ENCODE peak calls at places on chromosomes 2 and 18, in seven cellular contexts. Z, B, W, P, I, E and O are unnamed samples. For H3K4me1 and H3K36me3, the result is how much of the 10 kb centered on the place peaks cover.

GRCh38 chr2:40178971-40179370 is 272.9 kb downstream of the SLC8A1 start:
- DNase-seq in Z (no peak), B (no peak), W (no peak), P (no peak), I (no peak), E (no peak), O (no peak)

GRCh38 chr2:215839309-215839708 is 174.0 kb downstream of the MREG start:
- DNase-seq in Z (no peak), B (no peak), W (no peak), P (no peak), I (no peak), E (no peak), O (no peak)

GRCh38 chr2:129396980-129397599 is 582.4 kb upstream of the RAB6C start:
- DNase-seq in Z (peak), B (no peak), W (no peak), P (peak), I (no peak), E (no peak), O (no peak)

GRCh38 chr2:161312996-161313395 is 4.8 kb downstream of the PSMD14 start:
- DNase-seq in Z (no peak), B (no peak), W (no peak), P (no peak), I (no peak), E (no peak), O (no peak)

GRCh38 chr2:172672999-172673726 is 62.5 kb upstream of the RAPGEF4 start:
- DNase-seq in Z (no peak), B (peak), W (no peak), P (no peak), I (no peak), E (no peak), O (no peak)

GRCh38 chr2:61135510-61135909 is 26.5 kb upstream of the C2orf74 start:
- DNase-seq in Z (peak), B (peak), W (no peak), P (peak), I (no peak), E (no peak), O (no peak)

GRCh38 chr18:77376043-77376732 is 126.5 kb downstream of the GALR1 start:
- DNase-seq in Z (no peak), B (no peak), W (no peak), P (no peak), I (no peak), E (no peak), O (no peak)

GRCh38 chr18:25306671-25307070 is 45.3 kb downstream of the ZNF521 start:
- DNase-seq in Z (no peak), B (no peak), W (no peak), P (no peak), I (no peak), E (no peak), O (no peak)

GRCh38 chr2:10371441-10372194 is 68.9 kb downstream of the HPCAL1 start:
- DNase-seq in Z (no peak), B (no peak), W (no peak), P (no peak), I (no peak), E (peak), O (no peak)

GRCh38 chr2:4673025-4673489 is 969.7 kb downstream of the DCDC2C start:
- DNase-seq in Z (peak), B (no peak), W (no peak), P (no peak), I (no peak), E (no peak), O (no peak)

GRCh38 chr2:74919827-74920226 is 38.6 kb upstream of the POLE4 start:
- DNase-seq in Z (peak), B (peak), W (peak), P (peak), I (peak), E (peak), O (peak)

GRCh38 chr2:234355052-234355720 is 141.7 kb downstream of the ARL4C start:
- DNase-seq in Z (no peak), B (no peak), W (no peak), P (no peak), I (no peak), E (no peak), O (no peak)

GRCh38 chr2:129922571-129923264 is 56.7 kb upstream of the RAB6C start:
- DNase-seq in Z (no peak), B (no peak), W (no peak), P (no peak), I (no peak), E (peak), O (no peak)

GRCh38 chr2:151973901-151974199 is 125.0 kb downstream of the CACNB4 start:
- DNase-seq in Z (no peak), B (peak), W (no peak), P (no peak), I (no peak), E (no peak), O (no peak)

GRCh38 chr2:240728827-240729226 is 37.2 kb downstream of the AQP12A start:
- DNase-seq in Z (no peak), B (no peak), W (no peak), P (no peak), I (no peak), E (no peak), O (no peak)

GRCh38 chr2:39865751-39866150 is 86.7 kb upstream of the THUMPD2 start:
- DNase-seq in Z (no peak), B (no peak), W (no peak), P (no peak), I (no peak), E (no peak), O (no peak)

GRCh38 chr18:55997156-55997561 is 409.2 kb upstream of the TCF4 start:
- DNase-seq in Z (no peak), B (no peak), W (no peak), P (no peak), I (no peak), E (no peak), O (no peak)

GRCh38 chr2:168030862-168031624 is 216.4 kb downstream of the STK39 start:
- DNase-seq in Z (no peak), B (no peak), W (no peak), P (no peak), I (no peak), E (no peak), O (no peak)

GRCh38 chr18:32468147-32468845 is 2.4 kb downstream of the GAREM1 start:
- DNase-seq in Z (no peak), B (no peak), W (no peak), P (no peak), I (no peak), E (no peak), O (no peak)

GRCh38 chr2:60515751-60516226 is 37.7 kb downstream of the BCL11A start:
- DNase-seq in Z (no peak), B (no peak), W (no peak), P (no peak), I (peak), E (no peak), O (no peak)

GRCh38 chr18:9630444-9630843 is 16.1 kb upstream of the PPP4R1 start:
- DNase-seq in Z (no peak), B (no peak), W (no peak), P (no peak), I (no peak), E (no peak), O (no peak)

GRCh38 chr2:215410932-215411285 is 25.0 kb downstream of the FN1 start:
- DNase-seq in Z (no peak), B (peak), W (no peak), P (peak), I (no peak), E (no peak), O (no peak)

GRCh38 chr2:191847764-191848163 is 876 bp upstream of the CAVIN2 start:
- DNase-seq in Z (no peak), B (peak), W (no peak), P (no peak), I (no peak), E (no peak), O (no peak)

GRCh38 chr2:23649819-23650218 is 264.8 kb downstream of the KLHL29 start:
- DNase-seq in Z (no peak), B (peak), W (no peak), P (no peak), I (no peak), E (peak), O (no peak)

GRCh38 chr2:207042155-207042554 is 102.8 kb downstream of the CPO start:
- DNase-seq in Z (no peak), B (no peak), W (no peak), P (no peak), I (no peak), E (no peak), O (no peak)

GRCh38 chr2:174815524-174815923 is 51.3 kb upstream of the CHRNA1 start:
- DNase-seq in Z (no peak), B (no peak), W (no peak), P (no peak), I (no peak), E (no peak), O (no peak)

GRCh38 chr2:193749485-193749884 is 1554.8 kb upstream of the TMEFF2 start:
- DNase-seq in Z (no peak), B (no peak), W (no peak), P (no peak), I (no peak), E (no peak), O (no peak)

GRCh38 chr2:144890828-144891227 is 370.9 kb upstream of the ZEB2 start:
- DNase-seq in Z (peak), B (peak), W (no peak), P (peak), I (no peak), E (no peak), O (no peak)

GRCh38 chr18:23862071-23862470 is 152.5 kb upstream of the TTC39C start:
- DNase-seq in Z (no peak), B (peak), W (no peak), P (no peak), I (no peak), E (no peak), O (no peak)

GRCh38 chr2:223549215-223549614 is 52.9 kb downstream of the SCG2 start:
- DNase-seq in Z (no peak), B (peak), W (no peak), P (peak), I (no peak), E (no peak), O (no peak)

GRCh38 chr18:63290456-63291200 is 28.9 kb downstream of the BCL2 start:
- DNase-seq in Z (no peak), B (no peak), W (no peak), P (no peak), I (no peak), E (no peak), O (no peak)

GRCh38 chr2:226115102-226115831 is 684.4 kb downstream of the IRS1 start:
- DNase-seq in Z (no peak), B (peak), W (no peak), P (peak), I (no peak), E (no peak), O (no peak)

GRCh38 chr2:203077458-203077857 is 62.8 kb downstream of the NBEAL1 start:
- DNase-seq in Z (no peak), B (no peak), W (no peak), P (no peak), I (no peak), E (no peak), O (no peak)

GRCh38 chr2:200319587-200320337 is 13.3 kb downstream of the SPATS2L start:
- DNase-seq in Z (no peak), B (peak), W (no peak), P (no peak), I (no peak), E (no peak), O (no peak)

GRCh38 chr2:85015653-85016360 is 44.8 kb downstream of the KCMF1 start:
- DNase-seq in Z (no peak), B (no peak), W (no peak), P (no peak), I (no peak), E (no peak), O (no peak)

GRCh38 chr18:34809697-34810096 is 99.6 kb downstream of the DTNA start:
- DNase-seq in Z (peak), B (peak), W (peak), P (peak), I (no peak), E (no peak), O (no peak)

GRCh38 chr2:211380041-211380440 is 823.6 kb downstream of the CPS1 start:
- DNase-seq in Z (no peak), B (no peak), W (no peak), P (no peak), I (no peak), E (no peak), O (no peak)

GRCh38 chr2:19462228-19462627 is 103.8 kb upstream of the OSR1 start:
- DNase-seq in Z (no peak), B (no peak), W (no peak), P (no peak), I (no peak), E (no peak), O (no peak)

GRCh38 chr2:47485751-47486300 is 82.9 kb downstream of the MSH2 start:
- DNase-seq in Z (no peak), B (no peak), W (no peak), P (no peak), I (no peak), E (no peak), O (no peak)

GRCh38 chr18:2979871-2980606 is 32.9 kb downstream of the LPIN2 start:
- DNase-seq in Z (no peak), B (peak), W (no peak), P (no peak), I (peak), E (no peak), O (no peak)

GRCh38 chr18:2979027-2979570 is 33.8 kb downstream of the LPIN2 start:
- DNase-seq in Z (no peak), B (peak), W (no peak), P (no peak), I (no peak), E (no peak), O (no peak)

GRCh38 chr18:2978208-2978607 is 34.7 kb downstream of the LPIN2 start:
- DNase-seq in Z (no peak), B (no peak), W (no peak), P (no peak), I (no peak), E (no peak), O (no peak)

GRCh38 chr18:2976733-2977132 is 36.2 kb downstream of the LPIN2 start:
- DNase-seq in Z (no peak), B (no peak), W (no peak), P (no peak), I (no peak), E (no peak), O (no peak)

GRCh38 chr18:2978626-2979025 is 34.3 kb downstream of the LPIN2 start:
- DNase-seq in Z (no peak), B (peak), W (no peak), P (no peak), I (no peak), E (no peak), O (no peak)
- H3K4me1 ChIP-seq in Z (half or more), B (half or more), W (under half), P (under half), I (half or more), E (half or more), O (half or more)

GRCh38 chr2:190499976-190500588 is 34.4 kb downstream of the NEMP2 start:
- DNase-seq in Z (no peak), B (no peak), W (no peak), P (no peak), I (no peak), E (peak), O (no peak)
- H3K36me3 ChIP-seq in Z (under half), B (under half), W (under half), P (under half), I (half or more), E (under half), O (under half)

GRCh38 chr2:64403426-64403825 is 50.5 kb upstream of the LGALSL start:
- DNase-seq in Z (no peak), B (no peak), W (no peak), P (no peak), I (no peak), E (no peak), O (no peak)
- H3K4me1 ChIP-seq in Z (under half), B (under half), W (under half), P (under half), I (half or more), E (under half), O (under half)

GRCh38 chr18:68564348-68564747 is 150.6 kb downstream of the TMX3 start:
- DNase-seq in Z (no peak), B (no peak), W (no peak), P (no peak), I (no peak), E (no peak), O (no peak)
- H3K36me3 ChIP-seq in Z (under half), B (under half), W (under half), P (under half), I (under half), E (under half), O (under half)

GRCh38 chr2:160303076-160303475 is 103.0 kb upstream of the ITGB6 start:
- DNase-seq in Z (no peak), B (no peak), W (no peak), P (no peak), I (no peak), E (no peak), O (no peak)
- H3K4me1 ChIP-seq in Z (under half), B (under half), W (under half), P (under half), I (under half), E (under half), O (under half)

GRCh38 chr2:131063501-131064283 is 29.6 kb downstream of the FAM168B start:
- DNase-seq in Z (no peak), B (no peak), W (no peak), P (no peak), I (no peak), E (no peak), O (no peak)

GRCh38 chr2:131064589-131065232 is 28.5 kb downstream of the FAM168B start:
- DNase-seq in Z (no peak), B (no peak), W (no peak), P (no peak), I (no peak), E (no peak), O (no peak)

GRCh38 chr2:131058905-131059304 is 34.4 kb downstream of the FAM168B start:
- DNase-seq in Z (no peak), B (no peak), W (no peak), P (no peak), I (no peak), E (no peak), O (no peak)

GRCh38 chr2:131058214-131058613 is 35.0 kb downstream of the FAM168B start:
- DNase-seq in Z (no peak), B (no peak), W (no peak), P (no peak), I (no peak), E (no peak), O (no peak)

DNA sequence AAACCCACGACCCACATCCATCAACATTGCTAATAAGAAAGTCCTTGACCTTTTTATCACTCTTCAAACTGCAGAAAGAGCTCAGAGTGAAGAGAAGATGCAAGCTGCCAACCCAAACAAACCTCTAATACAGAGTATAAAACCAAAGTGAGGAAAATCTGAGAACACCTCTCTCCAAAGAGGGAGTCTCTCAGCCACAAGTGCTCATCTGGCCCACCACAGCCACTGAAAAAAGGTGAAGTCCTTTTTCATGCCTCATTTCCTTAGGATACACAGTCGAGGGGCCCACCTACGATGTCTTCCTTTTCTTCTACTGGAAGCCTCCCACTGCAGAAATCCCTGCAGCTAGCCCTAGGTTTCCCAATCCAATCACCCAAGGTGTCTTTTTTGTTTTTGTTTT is 31.2 kb downstream of the FAM168B start:
- DNase-seq in Z (no peak), B (peak), W (no peak), P (no peak), I (no peak), E (no peak), O (no peak)
- H3K36me3 ChIP-seq in Z (half or more), B (under half), W (under half), P (under half), I (under half), E (under half), O (under half)

GRCh38 chr2:109507828-109508227 is 105.9 kb downstream of the SEPTIN10 start:
- DNase-seq in Z (no peak), B (no peak), W (no peak), P (no peak), I (no peak), E (no peak), O (no peak)

GRCh38 chr2:109513230-109513629 is 100.5 kb downstream of the SEPTIN10 start:
- DNase-seq in Z (no peak), B (no peak), W (no peak), P (no peak), I (no peak), E (peak), O (no peak)

GRCh38 chr2:109511168-109511567 is 102.6 kb downstream of the SEPTIN10 start:
- DNase-seq in Z (no peak), B (no peak), W (no peak), P (no peak), I (no peak), E (no peak), O (no peak)

GRCh38 chr2:109512076-109512475 is 101.7 kb downstream of the SEPTIN10 start:
- DNase-seq in Z (no peak), B (no peak), W (no peak), P (no peak), I (no peak), E (no peak), O (no peak)

GRCh38 chr2:109510136-109511028 is 103.4 kb downstream of the SEPTIN10 start:
- DNase-seq in Z (peak), B (peak), W (peak), P (peak), I (peak), E (no peak), O (peak)
- H3K4me1 ChIP-seq in Z (under half), B (under half), W (under half), P (under half), I (under half), E (under half), O (under half)

DNA sequence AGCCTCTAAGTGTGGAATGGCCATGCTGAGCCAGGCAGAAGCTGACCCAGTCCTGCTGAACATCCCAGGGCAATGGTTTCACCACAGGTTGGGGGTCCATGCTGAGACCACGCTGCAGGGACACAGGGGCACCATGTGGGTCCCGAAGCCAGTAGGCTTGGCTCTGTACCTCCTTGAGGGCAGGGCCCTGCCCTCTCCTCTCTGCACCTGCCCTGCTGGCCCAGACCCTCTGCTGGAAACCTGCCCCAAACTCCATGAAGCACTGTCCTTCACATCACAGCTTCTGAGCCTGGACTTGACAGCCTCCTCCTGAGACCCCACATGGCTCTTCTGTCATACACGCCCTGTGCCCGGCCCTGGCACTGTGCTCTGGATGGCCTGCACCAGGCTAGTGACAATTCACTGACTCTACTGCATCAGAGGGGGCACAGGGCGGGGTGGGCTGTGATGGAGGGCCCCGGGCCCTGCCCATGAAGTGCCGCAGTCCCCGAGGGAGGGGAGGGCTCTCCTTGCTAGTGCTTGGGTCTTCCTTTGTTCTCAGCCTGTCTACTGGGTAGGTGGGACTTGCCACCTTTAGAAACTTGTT is 24.7 kb downstream of the HS6ST1 start:
- DNase-seq in Z (no peak), B (no peak), W (no peak), P (no peak), I (no peak), E (peak), O (no peak)
- H3K36me3 ChIP-seq in Z (under half), B (under half), W (under half), P (under half), I (under half), E (under half), O (under half)

GRCh38 chr2:68059769-68060525 is 2.9 kb downstream of the C1D start:
- DNase-seq in Z (peak), B (no peak), W (no peak), P (no peak), I (no peak), E (no peak), O (no peak)
- H3K4me1 ChIP-seq in Z (under half), B (under half), W (under half), P (under half), I (under half), E (under half), O (under half)

GRCh38 chr18:69725855-69726508 is 221.7 kb downstream of the CD226 start:
- DNase-seq in Z (no peak), B (no peak), W (no peak), P (no peak), I (no peak), E (no peak), O (no peak)

GRCh38 chr18:69727912-69728572 is 219.6 kb downstream of the CD226 start:
- DNase-seq in Z (no peak), B (no peak), W (no peak), P (no peak), I (no peak), E (no peak), O (no peak)

GRCh38 chr18:69723434-69723833 is 224.2 kb downstream of the CD226 start:
- DNase-seq in Z (no peak), B (no peak), W (no peak), P (no peak), I (no peak), E (no peak), O (no peak)

GRCh38 chr18:69720422-69720821 is 227.3 kb downstream of the CD226 start:
- DNase-seq in Z (no peak), B (no peak), W (no peak), P (no peak), I (no peak), E (no peak), O (no peak)

GRCh38 chr18:69725009-69725408 is 222.7 kb downstream of the CD226 start:
- DNase-seq in Z (no peak), B (no peak), W (no peak), P (no peak), I (no peak), E (no peak), O (no peak)
- H3K36me3 ChIP-seq in Z (under half), B (under half), W (under half), P (under half), I (under half), E (under half), O (under half)